ENCODE peak calls at places on chromosomes 1 and 21, in nine cellular contexts. V is stomach, F is HCT116, U is ovary, T is adrenal gland, W is body of pancreas, D is lower leg skin, J is A549, E is GM12891. B is an unnamed sample.

GRCh38 chr1:31531177-31532000 is 44.9 kb upstream of the TINAGL1 start:
- DNase-seq in V (no peak), F (no peak), U (no peak), T (no peak), W (no peak), D (no peak), J (no peak), E (no peak), B (no peak)

GRCh38 chr1:213984387-213985180 is 3.2 kb upstream of the PROX1 start:
- DNase-seq in V (no peak), F (no peak), U (no peak), T (no peak), W (peak), D (no peak), J (no peak), E (no peak), B (no peak)

GRCh38 chr1:59814901-59815825 is at the start of gene HOOK1:
- DNase-seq in V (no peak), F (no peak), U (peak), T (peak), W (peak), D (no peak), J (no peak), E (peak), B (no peak)

GRCh38 chr21:35088235-35088865 is 39.2 kb upstream of the RUNX1 start:
- DNase-seq in V (no peak), F (no peak), U (no peak), T (no peak), W (no peak), D (no peak), J (no peak), E (no peak), B (no peak)

GRCh38 chr1:84571150-84571535 is 3.1 kb downstream of the CTBS start:
- DNase-seq in V (no peak), F (no peak), U (no peak), T (no peak), W (no peak), D (no peak), J (no peak), E (no peak), B (peak)

GRCh38 chr1:34155851-34156250 is 9.2 kb downstream of the CSMD2 start:
- DNase-seq in V (no peak), F (no peak), U (no peak), T (peak), W (no peak), D (no peak), J (no peak), E (no peak), B (peak)

GRCh38 chr21:32803651-32804050 is 32.1 kb upstream of the PAXBP1 start:
- DNase-seq in V (no peak), F (no peak), U (no peak), T (no peak), W (no peak), D (no peak), J (no peak), E (no peak), B (no peak)

GRCh38 chr1:201565024-201565730 is 26.2 kb downstream of the NAV1 start:
- DNase-seq in V (no peak), F (no peak), U (no peak), T (no peak), W (no peak), D (no peak), J (no peak), E (no peak), B (no peak)

GRCh38 chr1:172960454-172961208 is 90.1 kb downstream of the TNFSF18 start:
- DNase-seq in V (peak), F (no peak), U (no peak), T (no peak), W (peak), D (no peak), J (no peak), E (no peak), B (no peak)

GRCh38 chr1:211517006-211517405 is 25.0 kb upstream of the RD3 start:
- DNase-seq in V (peak), F (no peak), U (no peak), T (no peak), W (no peak), D (no peak), J (peak), E (no peak), B (no peak)

GRCh38 chr1:182634306-182635072 is 30.3 kb upstream of the RGS16 start:
- DNase-seq in V (no peak), F (no peak), U (no peak), T (no peak), W (no peak), D (no peak), J (no peak), E (no peak), B (no peak)

GRCh38 chr1:29901618-29902017 is 665.3 kb downstream of the PTPRU start:
- DNase-seq in V (no peak), F (no peak), U (no peak), T (no peak), W (no peak), D (no peak), J (no peak), E (no peak), B (no peak)

GRCh38 chr1:245715291-245715701 is 560.5 kb downstream of the KIF26B start:
- DNase-seq in V (no peak), F (no peak), U (no peak), T (no peak), W (no peak), D (no peak), J (no peak), E (no peak), B (peak)

GRCh38 chr1:216944864-216945505 is 221.8 kb upstream of the ESRRG start:
- DNase-seq in V (no peak), F (no peak), U (no peak), T (no peak), W (no peak), D (no peak), J (no peak), E (no peak), B (no peak)

GRCh38 chr1:2212542-2213491 is 15.3 kb upstream of the SKI start:
- DNase-seq in V (peak), F (peak), U (peak), T (peak), W (peak), D (peak), J (peak), E (no peak), B (peak)

GRCh38 chr1:2214541-2215241 is 13.4 kb upstream of the SKI start:
- DNase-seq in V (no peak), F (no peak), U (peak), T (peak), W (no peak), D (no peak), J (no peak), E (no peak), B (no peak)

GRCh38 chr1:2212167-2212541 is 16.0 kb upstream of the SKI start:
- DNase-seq in V (no peak), F (no peak), U (no peak), T (peak), W (no peak), D (no peak), J (no peak), E (no peak), B (no peak)

GRCh38 chr1:2215329-2215728 is 12.8 kb upstream of the SKI start:
- DNase-seq in V (no peak), F (no peak), U (peak), T (no peak), W (no peak), D (no peak), J (no peak), E (no peak), B (no peak)

GRCh38 chr1:2213576-2214505 is 14.3 kb upstream of the SKI start:
- DNase-seq in V (no peak), F (no peak), U (peak), T (peak), W (peak), D (no peak), J (no peak), E (no peak), B (no peak)
- TF ChIP-seq POLR2A in V (no peak), F (no peak), U (peak), T (peak), W (no peak), D (no peak), J (no peak), E (no peak), B (no peak)

GRCh38 chr21:17921579-17922530 is 102.7 kb upstream of the C21orf91 start:
- DNase-seq in V (no peak), F (no peak), U (no peak), T (no peak), W (peak), D (peak), J (no peak), E (no peak), B (no peak)
- TF ChIP-seq POLR2A in V (no peak), F (no peak), U (no peak), T (no peak), W (no peak), D (no peak), J (no peak), E (no peak), B (no peak)

GRCh38 chr21:46234436-46234950 is 5.9 kb upstream of the LSS start:
- DNase-seq in V (no peak), F (no peak), U (no peak), T (no peak), W (no peak), D (no peak), J (no peak), E (no peak), B (no peak)
- TF ChIP-seq POLR2A in V (no peak), F (no peak), U (no peak), T (no peak), W (no peak), D (no peak), J (no peak), E (no peak), B (no peak)

DNA sequence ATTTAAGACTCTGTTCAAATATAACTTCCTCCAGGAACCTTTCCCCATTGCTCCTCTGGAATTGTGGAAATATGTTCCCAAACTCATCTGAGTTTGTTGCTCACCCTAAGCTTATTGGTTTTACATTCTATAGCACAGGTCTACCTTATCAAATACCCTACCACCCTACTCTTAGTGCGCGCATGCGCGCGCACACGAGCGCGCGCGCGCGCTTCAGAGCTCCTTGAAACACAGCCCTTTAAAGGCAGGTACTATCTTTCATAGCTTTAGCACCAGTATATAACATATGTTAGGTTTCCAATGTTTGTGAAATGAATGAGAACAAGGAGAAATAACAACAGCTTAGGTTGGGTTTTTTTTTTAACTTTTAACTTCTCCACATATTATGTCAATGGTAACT is 3.5 kb downstream of the IPP start:
- DNase-seq in V (no peak), F (no peak), U (no peak), T (no peak), W (no peak), D (no peak), J (no peak), E (no peak), B (no peak)
- TF ChIP-seq POLR2A in V (no peak), F (no peak), U (no peak), T (no peak), W (no peak), D (no peak), J (no peak), E (no peak), B (no peak)

DNA sequence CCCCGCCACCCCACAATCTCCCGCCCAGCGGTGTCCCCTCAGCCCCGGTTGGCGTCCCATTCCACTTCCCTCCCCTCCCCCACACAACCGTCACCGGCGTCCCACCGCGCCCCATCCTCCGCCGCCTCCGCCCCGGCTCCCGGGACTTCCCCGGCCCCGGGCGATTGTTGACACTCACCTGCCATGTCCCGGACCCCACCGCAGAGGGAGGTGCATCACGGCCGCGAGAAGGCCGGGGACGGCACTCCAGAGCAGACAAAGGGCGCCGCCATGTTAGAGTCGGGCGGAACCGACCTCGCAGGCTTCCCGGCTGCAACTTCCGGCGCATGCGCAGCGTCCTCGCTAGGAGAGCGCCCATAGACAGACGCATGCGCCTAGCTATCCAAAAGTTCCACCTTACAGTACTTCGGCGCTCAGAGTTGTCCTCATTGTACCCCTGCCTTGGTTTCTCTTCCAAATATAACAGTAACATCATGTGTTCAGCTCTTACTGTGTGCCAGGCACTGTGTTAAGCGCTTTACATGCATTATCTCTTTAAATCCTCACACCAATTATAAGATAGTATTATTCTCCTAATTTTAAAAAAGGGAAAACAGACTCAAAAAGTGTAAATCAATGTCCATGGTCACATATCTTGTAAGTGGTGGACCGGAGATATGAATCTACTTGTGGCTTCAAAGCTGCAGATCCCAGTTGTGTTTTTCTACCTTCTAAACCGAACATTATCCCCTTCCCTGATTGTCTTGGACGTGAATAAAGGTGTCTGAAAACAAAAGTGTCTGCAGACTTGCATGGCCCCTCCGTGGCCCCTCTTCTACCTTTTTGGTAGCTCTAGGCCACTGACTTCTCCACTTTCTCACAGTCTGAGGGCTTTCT is at the start of gene ZBTB17:
- DNase-seq in V (peak), F (peak), U (peak), T (peak), W (peak), D (peak), J (peak), E (peak), B (peak)
- TF ChIP-seq POLR2A in V (no peak), F (peak), U (peak), T (peak), W (peak), D (no peak), J (peak), E (peak), B (peak)

DNA sequence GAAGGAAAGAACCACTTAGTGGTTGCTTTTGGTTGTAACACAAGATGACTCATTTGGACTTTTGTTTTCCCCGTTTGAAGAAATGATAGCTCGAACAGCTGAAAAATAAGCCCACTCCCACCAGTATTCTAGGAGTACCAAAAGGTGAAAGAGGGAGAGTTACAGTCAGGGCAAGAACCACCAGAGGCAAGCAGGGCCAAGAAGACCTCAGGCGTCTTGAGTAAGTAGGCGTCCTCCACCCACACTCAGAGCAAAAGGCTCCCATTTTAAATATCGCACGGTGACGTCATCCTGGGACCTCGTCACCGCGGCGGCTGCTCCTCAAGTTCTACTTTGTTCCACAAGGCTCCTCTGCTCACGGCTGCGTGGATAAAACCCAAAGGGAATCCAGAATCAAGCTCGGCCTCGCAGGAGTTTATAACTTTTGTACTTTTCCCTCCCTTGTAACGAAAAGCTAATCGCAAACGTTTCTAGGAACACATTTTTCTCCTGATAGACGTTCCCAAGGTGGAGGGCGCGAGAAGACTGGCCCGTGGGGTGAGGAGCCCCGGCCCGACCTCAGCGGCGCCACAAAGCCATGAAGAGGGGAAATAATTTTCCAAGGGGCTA is 1.2 kb downstream of the BTG3 start:
- DNase-seq in V (peak), F (peak), U (peak), T (peak), W (peak), D (peak), J (peak), E (peak), B (peak)
- TF ChIP-seq POLR2A in V (no peak), F (no peak), U (no peak), T (peak), W (no peak), D (no peak), J (no peak), E (peak), B (peak)

DNA sequence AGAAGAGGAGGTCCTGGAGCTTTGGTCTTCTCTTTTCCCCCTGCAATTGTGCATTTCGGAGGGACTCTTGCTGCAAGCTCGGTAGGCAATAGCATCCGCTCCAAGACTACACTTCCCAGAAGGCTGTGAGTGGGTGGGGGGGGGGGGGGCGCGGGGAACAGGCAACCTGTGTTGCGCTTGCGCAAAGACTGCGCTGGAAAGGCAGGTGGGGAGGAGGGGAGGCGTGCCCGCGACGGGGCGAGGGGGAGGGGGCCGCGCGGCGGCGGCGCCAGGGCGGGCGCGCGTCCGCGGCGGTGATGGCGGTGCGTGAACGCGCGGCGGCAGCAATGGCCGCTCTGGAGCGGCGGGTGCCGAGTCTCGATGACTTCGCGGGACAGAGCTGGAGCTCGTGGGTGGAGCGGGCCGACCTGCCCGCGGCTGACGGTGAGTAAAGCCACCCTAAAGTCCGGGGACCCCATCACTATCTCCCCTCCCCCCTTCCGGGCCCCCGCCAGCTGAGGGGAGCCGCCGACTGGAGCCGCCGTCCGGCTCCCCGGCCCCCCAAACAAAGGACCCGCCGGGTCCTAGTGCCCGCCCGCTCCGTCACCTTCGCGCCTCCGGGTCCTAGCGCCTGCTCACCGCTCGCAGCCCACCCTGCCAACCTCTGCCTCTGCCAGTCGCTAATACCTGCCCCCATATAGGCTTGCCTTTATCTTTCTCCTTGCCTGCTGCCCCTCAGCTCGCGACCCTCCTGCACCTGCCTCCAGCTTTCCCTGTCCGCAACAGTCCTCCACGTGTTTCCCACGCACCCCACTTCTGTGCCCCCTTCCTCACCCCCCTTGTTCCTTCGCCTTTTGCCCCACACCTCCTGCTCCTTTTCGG is at the start of gene ATXN7L2:
- DNase-seq in V (peak), F (peak), U (peak), T (peak), W (peak), D (peak), J (peak), E (peak), B (peak)
- TF ChIP-seq POLR2A in V (no peak), F (peak), U (peak), T (peak), W (peak), D (no peak), J (peak), E (peak), B (peak)

GRCh38 chr1:227946624-227947424 is 908 bp downstream of the WNT9A start:
- DNase-seq in V (peak), F (peak), U (peak), T (peak), W (peak), D (no peak), J (peak), E (peak), B (peak)
- TF ChIP-seq POLR2A in V (no peak), F (no peak), U (no peak), T (no peak), W (no peak), D (no peak), J (no peak), E (no peak), B (no peak)

B was measured in H54.